ENCODE peak calls at places on chromosome 4, in ten cellular contexts. I, M, T, N, B, R, G, O, U and X are unnamed samples.

GRCh38 chr4:47167391-47167790 is 136.0 kb downstream of the GABRB1 start:
- DNase-seq in T (no peak), U (no peak), M (no peak), R (no peak), N (no peak), I (no peak), O (no peak), G (no peak), B (no peak), X (no peak)

GRCh38 chr4:47830263-47831025 is 7.4 kb downstream of the CORIN start:
- DNase-seq in O (no peak), N (no peak), B (no peak), I (no peak), R (no peak), U (peak; percentile 21), G (no peak), T (no peak), M (no peak), X (no peak)

GRCh38 chr4:154658680-154659402 is 46.4 kb upstream of the FGG start:
- DNase-seq in G (no peak), B (peak; percentile 3), N (peak; percentile 32), R (no peak), O (no peak), U (no peak), I (no peak), M (no peak), T (no peak), X (no peak)

GRCh38 chr4:48518143-48518542 is 28.1 kb downstream of the ZAR1 start:
- DNase-seq in G (no peak), O (no peak), T (no peak), B (no peak), N (no peak), R (no peak), M (no peak), I (no peak), U (peak; percentile 46), X (no peak)

GRCh38 chr4:175308236-175308635 is 390.1 kb downstream of the ADAM29 start:
- DNase-seq in T (no peak), G (no peak), R (no peak), I (no peak), N (no peak), M (no peak), O (no peak), B (no peak), U (peak; percentile 58), X (no peak)

GRCh38 chr4:169148851-169149250 is 121.9 kb downstream of the SH3RF1 start:
- DNase-seq in N (no peak), M (no peak), B (no peak), R (no peak), U (no peak), O (no peak), T (no peak), I (no peak), G (no peak), X (no peak)

GRCh38 chr4:17817027-17817426 is 6.2 kb downstream of the NCAPG start:
- DNase-seq in O (no peak), B (no peak), U (peak; percentile 78), N (peak; percentile 14), I (no peak), G (no peak), R (no peak), M (no peak), T (no peak), X (no peak)

GRCh38 chr4:118373614-118374255 is 20.9 kb upstream of the PRSS12 start:
- DNase-seq in O (no peak), T (no peak), B (no peak), G (no peak), M (no peak), R (no peak), N (no peak), U (peak; percentile 86), I (no peak), X (no peak)

GRCh38 chr4:68904786-68905185 is 46.8 kb downstream of the UGT2A3 start:
- DNase-seq in G (no peak), I (no peak), N (peak; percentile 6), B (peak; percentile 69), T (no peak), R (no peak), M (no peak), U (no peak), O (no peak), X (no peak)

GRCh38 chr4:180058731-180059215 is 2184.4 kb upstream of the TENM3 start:
- DNase-seq in B (peak; percentile 74), M (no peak), R (peak; percentile 45), G (peak; percentile 10), N (peak; percentile 1), O (no peak), U (peak; percentile 44), T (no peak), I (peak; percentile 6), X (peak; percentile 16)

GRCh38 chr4:19368800-19369199 is 882.9 kb upstream of the SLIT2 start:
- DNase-seq in R (no peak), B (no peak), M (no peak), G (no peak), O (no peak), U (no peak), T (no peak), I (no peak), N (no peak), X (no peak)

GRCh38 chr4:146098397-146098796 is 77.1 kb upstream of the LSM6 start:
- DNase-seq in R (no peak), B (no peak), U (no peak), N (no peak), G (no peak), O (no peak), T (no peak), M (no peak), I (no peak), X (no peak)

GRCh38 chr4:145773581-145774234 is 93.8 kb downstream of the C4orf51 start:
- DNase-seq in T (no peak), U (no peak), G (no peak), O (peak; percentile 25), M (no peak), I (no peak), N (no peak), B (no peak), R (no peak), X (no peak)

GRCh38 chr4:57078685-57079521 is 31.3 kb downstream of the IGFBP7 start:
- DNase-seq in M (no peak), R (no peak), I (no peak), N (no peak), G (no peak), U (no peak), B (peak; percentile 59), T (no peak), O (no peak), X (no peak)

GRCh38 chr4:10118355-10119004 is 1.9 kb upstream of the WDR1 start:
- DNase-seq in N (peak; percentile 16), O (no peak), T (no peak), M (no peak), I (no peak), U (no peak), B (no peak), R (no peak), G (no peak), X (no peak)
- TF ChIP-seq POLR2A in N (peak; percentile 56), O (no peak), T (no peak), M (no peak), I (peak; percentile 47), U (no peak), B (no peak), R (no peak), G (no peak), X (no peak)

GRCh38 chr4:25913851-25914669 is at the start of gene SMIM20:
- DNase-seq in G (peak; percentile 77), O (peak; percentile 86), N (peak; percentile 92), B (peak; percentile 92), I (peak; percentile 92), M (peak; percentile 90), R (peak; percentile 94), T (peak; percentile 95), U (peak; percentile 86), X (peak; percentile 74)
- TF ChIP-seq POLR2A in G (peak; percentile 51), O (no peak), N (peak; percentile 86), B (peak; percentile 88), I (peak; percentile 81), M (peak; percentile 59), R (peak; percentile 60), T (no peak), U (peak; percentile 70), X (peak; percentile 38)

GRCh38 chr4:6782147-6782845 is at the start of gene KIAA0232:
- DNase-seq in G (peak; percentile 76), I (peak; percentile 95), T (peak; percentile 91), U (peak; percentile 93), M (peak; percentile 92), B (peak; percentile 93), N (peak; percentile 94), R (peak; percentile 95), O (peak; percentile 75), X (peak; percentile 67)
- TF ChIP-seq POLR2A in G (peak; percentile 25), I (peak; percentile 43), T (peak; percentile 89), U (peak; percentile 67), M (peak; percentile 95), B (peak; percentile 48), N (peak; percentile 37), R (peak; percentile 88), O (no peak), X (peak; percentile 57)

DNA sequence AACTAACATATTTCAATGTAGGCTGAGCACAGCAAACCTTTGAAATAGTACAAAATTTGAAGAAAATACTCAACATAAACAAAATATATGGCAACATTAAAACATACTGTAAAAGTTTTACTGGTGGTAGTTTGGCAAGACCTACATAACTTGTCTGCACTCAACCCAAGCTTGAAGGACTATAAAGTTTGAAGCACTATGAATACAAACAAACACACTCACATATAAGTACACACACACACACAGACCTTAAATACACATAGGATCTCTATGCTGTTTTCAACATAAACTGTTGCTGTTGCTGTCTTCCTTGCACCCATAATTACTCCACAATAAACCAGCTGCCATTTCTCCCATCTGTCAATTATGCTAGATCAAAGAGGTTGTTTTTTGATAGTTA is 589.6 kb downstream of the IL15 start:
- DNase-seq in B (no peak), I (no peak), R (no peak), N (no peak), M (no peak), O (no peak), G (no peak), T (no peak), U (no peak), X (no peak)
- TF ChIP-seq POLR2A in B (no peak), I (no peak), R (no peak), N (no peak), M (no peak), O (no peak), G (no peak), T (no peak), U (no peak), X (no peak)

GRCh38 chr4:89889289-89889688 is 5.4 kb upstream of the MMRN1 start:
- DNase-seq in N (peak; percentile 81), R (no peak), M (no peak), T (no peak), O (no peak), I (no peak), B (peak; percentile 3), U (no peak), G (no peak), X (no peak)
- TF ChIP-seq POLR2A in N (no peak), R (no peak), M (no peak), T (no peak), O (no peak), I (no peak), B (no peak), U (no peak), G (no peak), X (no peak)

GRCh38 chr4:65670331-65671031 is at the start of gene EPHA5:
- DNase-seq in N (peak; percentile 16), T (peak; percentile 79), B (peak; percentile 47), M (peak; percentile 79), U (peak; percentile 41), O (peak; percentile 34), R (peak; percentile 75), I (no peak), G (no peak), X (peak; percentile 32)
- TF ChIP-seq POLR2A in N (no peak), T (no peak), B (no peak), M (no peak), U (no peak), O (no peak), R (peak; percentile 66), I (no peak), G (no peak), X (peak; percentile 68)